ENCODE peak calls at places on chromosomes 16 and 17, in five cellular contexts. One of them, this sample, is unnamed.

GRCh38 chr17:32588135-32588534 is 101.3 kb downstream of the CDK5R1 start:
- DNase-seq in H7: no peak
- DNase-seq in lower leg skin: no peak
- DNase-seq in cardiac fibroblast: no peak
- DNase-seq in BJ: no peak
- DNase-seq in this sample: no peak

GRCh38 chr17:8062807-8063483 is 24.1 kb downstream of the ALOX15B start:
- DNase-seq in cardiac fibroblast: no peak
- DNase-seq in lower leg skin: no peak
- DNase-seq in BJ: no peak
- DNase-seq in H7: peak; percentile 47
- DNase-seq in this sample: no peak

GRCh38 chr16:73171901-73172619 is 124.1 kb upstream of the ZFHX3 start:
- DNase-seq in cardiac fibroblast: no peak
- DNase-seq in lower leg skin: no peak
- DNase-seq in H7: peak; percentile 28
- DNase-seq in BJ: no peak
- DNase-seq in this sample: no peak

GRCh38 chr16:55372792-55373488 is 48.9 kb downstream of the IRX6 start:
- DNase-seq in H7: no peak
- DNase-seq in cardiac fibroblast: no peak
- DNase-seq in lower leg skin: no peak
- DNase-seq in BJ: no peak
- DNase-seq in this sample: no peak

GRCh38 chr16:81524382-81524781 is 79.8 kb downstream of the CMIP start:
- DNase-seq in cardiac fibroblast: no peak
- DNase-seq in BJ: no peak
- DNase-seq in lower leg skin: no peak
- DNase-seq in H7: no peak
- DNase-seq in this sample: no peak

GRCh38 chr16:86590501-86591144 is 12.3 kb downstream of the FOXL1 start:
- DNase-seq in lower leg skin: peak; percentile 15
- DNase-seq in BJ: peak; percentile 65
- DNase-seq in cardiac fibroblast: peak; percentile 73
- DNase-seq in H7: no peak
- DNase-seq in this sample: no peak

GRCh38 chr16:1706386-1707192 is 594 bp downstream of the MAPK8IP3 start:
- DNase-seq in BJ: no peak
- DNase-seq in lower leg skin: peak; percentile 86
- DNase-seq in H7: peak; percentile 88
- DNase-seq in cardiac fibroblast: peak; percentile 34
- DNase-seq in this sample: no peak

GRCh38 chr16:76639685-76640289 is 362.6 kb downstream of the CNTNAP4 start:
- DNase-seq in BJ: no peak
- DNase-seq in H7: peak; percentile 41
- DNase-seq in cardiac fibroblast: peak; percentile 34
- DNase-seq in lower leg skin: no peak
- DNase-seq in this sample: no peak

GRCh38 chr16:69276143-69277115 is 34.7 kb upstream of the VPS4A start:
- DNase-seq in cardiac fibroblast: peak; percentile 98
- DNase-seq in lower leg skin: peak; percentile 88
- DNase-seq in BJ: peak; percentile 87
- DNase-seq in H7: no peak
- DNase-seq in this sample: no peak

GRCh38 chr17:67022451-67022810 is 21.9 kb upstream of the CACNG1 start:
- DNase-seq in lower leg skin: no peak
- DNase-seq in H7: no peak
- DNase-seq in cardiac fibroblast: no peak
- DNase-seq in BJ: no peak
- DNase-seq in this sample: no peak

GRCh38 chr17:78185981-78186688 is 717 bp downstream of the TK1 start:
- DNase-seq in BJ: no peak
- DNase-seq in lower leg skin: no peak
- DNase-seq in H7: no peak
- DNase-seq in cardiac fibroblast: peak; percentile 30
- DNase-seq in this sample: no peak

GRCh38 chr17:31918701-31919128 is 17.2 kb upstream of the UTP6 start:
- DNase-seq in H7: no peak
- DNase-seq in BJ: no peak
- DNase-seq in cardiac fibroblast: no peak
- DNase-seq in lower leg skin: no peak
- DNase-seq in this sample: no peak

GRCh38 chr16:82016268-82016667 is 5.0 kb upstream of the SDR42E1 start:
- DNase-seq in lower leg skin: no peak
- DNase-seq in H7: peak; percentile 52
- DNase-seq in cardiac fibroblast: peak; percentile 23
- DNase-seq in BJ: no peak
- DNase-seq in this sample: no peak

GRCh38 chr17:180380-181212 is 854 bp downstream of the DOC2B start:
- DNase-seq in BJ: no peak
- DNase-seq in lower leg skin: no peak
- DNase-seq in cardiac fibroblast: no peak
- DNase-seq in H7: peak; percentile 89
- DNase-seq in this sample: no peak

GRCh38 chr17:12605222-12605621 is 60.5 kb upstream of the MYOCD start:
- DNase-seq in H7: no peak
- DNase-seq in lower leg skin: no peak
- DNase-seq in cardiac fibroblast: no peak
- DNase-seq in BJ: peak; percentile 65
- DNase-seq in this sample: no peak

GRCh38 chr16:28001184-28001583 is 62.3 kb downstream of the GSG1L start:
- DNase-seq in H7: no peak
- DNase-seq in BJ: no peak
- DNase-seq in cardiac fibroblast: no peak
- DNase-seq in lower leg skin: no peak
- DNase-seq in this sample: no peak

GRCh38 chr17:83057793-83058477 is 21.5 kb upstream of the METRNL start:
- DNase-seq in BJ: no peak
- DNase-seq in H7: peak; percentile 31
- DNase-seq in lower leg skin: no peak
- DNase-seq in cardiac fibroblast: no peak
- DNase-seq in this sample: no peak

GRCh38 chr17:60169921-60170817 is 20.4 kb downstream of the CA4 start:
- DNase-seq in cardiac fibroblast: peak; percentile 61
- DNase-seq in BJ: no peak
- DNase-seq in lower leg skin: peak; percentile 83
- DNase-seq in H7: no peak
- DNase-seq in this sample: no peak

GRCh38 chr17:74712301-74712700 is 422 bp downstream of the CD300LF start:
- DNase-seq in lower leg skin: no peak
- DNase-seq in cardiac fibroblast: no peak
- DNase-seq in H7: no peak
- DNase-seq in BJ: no peak
- DNase-seq in this sample: no peak

GRCh38 chr17:81821603-81822311 is 11.3 kb downstream of the MCRIP1 start:
- DNase-seq in H7: peak; percentile 88
- DNase-seq in lower leg skin: peak; percentile 94
- DNase-seq in cardiac fibroblast: peak; percentile 74
- DNase-seq in BJ: no peak
- DNase-seq in this sample: no peak

GRCh38 chr16:79599256-79599836 is 1.2 kb downstream of the MAF start:
- DNase-seq in H7: peak; percentile 77
- DNase-seq in lower leg skin: no peak
- DNase-seq in BJ: no peak
- DNase-seq in cardiac fibroblast: peak; percentile 2
- DNase-seq in this sample: no peak

GRCh38 chr16:56861092-56861610 is 3.9 kb upstream of the SLC12A3 start:
- DNase-seq in BJ: no peak
- DNase-seq in H7: peak; percentile 49
- DNase-seq in lower leg skin: no peak
- DNase-seq in cardiac fibroblast: peak; percentile 23
- DNase-seq in this sample: no peak

GRCh38 chr16:71761097-71761496 is 36.6 kb upstream of the PHLPP2 start:
- DNase-seq in H7: no peak
- DNase-seq in lower leg skin: no peak
- DNase-seq in cardiac fibroblast: no peak
- DNase-seq in BJ: no peak
- DNase-seq in this sample: no peak

GRCh38 chr17:72569193-72569946 is 448.6 kb downstream of the SOX9 start:
- DNase-seq in lower leg skin: no peak
- DNase-seq in BJ: no peak
- DNase-seq in H7: no peak
- DNase-seq in cardiac fibroblast: no peak
- DNase-seq in this sample: no peak

GRCh38 chr16:78416400-78416799 is 316.9 kb downstream of the WWOX start:
- DNase-seq in cardiac fibroblast: no peak
- DNase-seq in BJ: no peak
- DNase-seq in H7: no peak
- DNase-seq in lower leg skin: no peak
- DNase-seq in this sample: no peak

GRCh38 chr16:24041834-24042631 is 206.2 kb downstream of the PRKCB start:
- DNase-seq in lower leg skin: no peak
- DNase-seq in cardiac fibroblast: peak; percentile 59
- DNase-seq in H7: peak; percentile 71
- DNase-seq in BJ: no peak
- DNase-seq in this sample: peak; percentile 2

GRCh38 chr16:10876799-10877341 is at the start of gene CIITA:
- DNase-seq in H7: peak; percentile 65
- DNase-seq in lower leg skin: peak; percentile 95
- DNase-seq in BJ: peak; percentile 7
- DNase-seq in cardiac fibroblast: peak; percentile 64
- DNase-seq in this sample: peak; percentile 79

GRCh38 chr16:10878644-10879498 is 1.9 kb downstream of the CIITA start:
- DNase-seq in H7: peak; percentile 83
- DNase-seq in cardiac fibroblast: peak; percentile 32
- DNase-seq in lower leg skin: peak; percentile 88
- DNase-seq in BJ: no peak
- DNase-seq in this sample: no peak

GRCh38 chr16:10879681-10880589 is 2.9 kb downstream of the CIITA start:
- DNase-seq in H7: peak; percentile 36
- DNase-seq in BJ: no peak
- DNase-seq in cardiac fibroblast: no peak
- DNase-seq in lower leg skin: no peak
- DNase-seq in this sample: no peak

GRCh38 chr16:10877472-10877946 is 507 bp downstream of the CIITA start:
- DNase-seq in H7: peak; percentile 65
- DNase-seq in BJ: no peak
- DNase-seq in cardiac fibroblast: no peak
- DNase-seq in lower leg skin: no peak
- DNase-seq in this sample: no peak

DNA sequence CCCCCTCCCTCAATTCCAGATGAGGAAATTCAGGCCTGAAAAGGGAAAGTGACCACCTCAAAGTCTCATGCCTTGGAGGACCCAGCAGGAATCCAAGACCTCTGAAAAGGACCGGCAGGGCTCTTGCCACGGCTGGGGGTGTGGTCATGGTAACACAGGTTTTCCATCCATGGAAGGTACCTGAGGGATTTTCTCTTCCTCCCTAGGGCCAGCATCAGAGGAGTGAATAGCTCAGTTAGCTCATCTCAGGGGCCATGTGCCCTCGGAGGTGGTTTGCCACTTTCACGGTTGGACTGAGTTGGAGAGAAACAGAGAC is 1.3 kb downstream of the CIITA start:
- DNase-seq in lower leg skin: no peak
- DNase-seq in BJ: no peak
- DNase-seq in H7: peak; percentile 62
- DNase-seq in cardiac fibroblast: no peak
- DNase-seq in this sample: no peak
- H3K4me3 ChIP-seq in lower leg skin: peak overlapping the region; percentile 49
- H3K4me3 ChIP-seq in BJ: peak overlapping the region; percentile 49
- H3K4me3 ChIP-seq in H7: no peak overlapping the region
- H3K4me3 ChIP-seq in cardiac fibroblast: no peak overlapping the region
- H3K4me3 ChIP-seq in this sample: no peak overlapping the region

GRCh38 chr16:8552487-8553221 is 37.7 kb downstream of the TMEM114 start:
- DNase-seq in H7: no peak
- DNase-seq in BJ: no peak
- DNase-seq in lower leg skin: no peak
- DNase-seq in cardiac fibroblast: no peak
- DNase-seq in this sample: no peak
- H3K4me3 ChIP-seq in H7: no peak overlapping the region
- H3K4me3 ChIP-seq in BJ: no peak overlapping the region
- H3K4me3 ChIP-seq in lower leg skin: no peak overlapping the region
- H3K4me3 ChIP-seq in cardiac fibroblast: no peak overlapping the region
- H3K4me3 ChIP-seq in this sample: no peak overlapping the region

DNA sequence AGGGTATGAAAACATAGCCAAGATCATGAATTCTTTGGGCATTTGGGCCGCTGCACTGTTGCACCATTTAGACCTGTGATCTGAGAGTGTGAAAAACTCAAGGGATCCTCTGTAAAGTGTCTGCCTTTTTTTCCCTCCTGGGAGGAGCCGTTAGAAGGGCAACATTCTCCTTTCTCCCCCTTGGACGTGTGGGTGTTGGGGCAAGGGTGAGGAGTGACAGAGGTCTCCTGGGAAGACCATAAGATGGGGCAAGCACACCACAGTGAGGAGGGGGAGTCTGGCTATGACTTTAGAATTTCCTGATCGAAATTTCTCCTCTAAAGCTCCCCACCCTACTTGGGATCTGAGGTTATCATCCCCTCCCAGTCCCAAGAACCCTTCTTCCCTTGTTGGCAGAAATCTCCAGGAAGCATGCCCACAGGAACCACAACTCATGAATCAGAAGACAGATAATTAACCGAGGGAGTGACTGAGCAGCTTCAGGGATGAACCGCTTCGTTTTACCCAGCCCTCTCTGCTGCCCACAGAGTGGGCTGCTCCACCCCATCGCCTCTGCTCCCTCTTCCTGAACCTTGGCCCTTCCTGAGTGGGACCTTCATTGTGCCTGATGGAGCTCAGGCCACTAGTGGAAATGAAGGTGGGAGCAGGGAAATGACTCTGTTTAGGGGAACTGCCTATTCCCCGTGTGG is 4.2 kb downstream of the ITGB3 start:
- DNase-seq in H7: no peak
- DNase-seq in cardiac fibroblast: peak; percentile 75
- DNase-seq in BJ: peak; percentile 43
- DNase-seq in lower leg skin: no peak
- DNase-seq in this sample: no peak
- H3K4me3 ChIP-seq in H7: no peak overlapping the region
- H3K4me3 ChIP-seq in cardiac fibroblast: no peak overlapping the region
- H3K4me3 ChIP-seq in BJ: no peak overlapping the region
- H3K4me3 ChIP-seq in lower leg skin: no peak overlapping the region
- H3K4me3 ChIP-seq in this sample: no peak overlapping the region

DNA sequence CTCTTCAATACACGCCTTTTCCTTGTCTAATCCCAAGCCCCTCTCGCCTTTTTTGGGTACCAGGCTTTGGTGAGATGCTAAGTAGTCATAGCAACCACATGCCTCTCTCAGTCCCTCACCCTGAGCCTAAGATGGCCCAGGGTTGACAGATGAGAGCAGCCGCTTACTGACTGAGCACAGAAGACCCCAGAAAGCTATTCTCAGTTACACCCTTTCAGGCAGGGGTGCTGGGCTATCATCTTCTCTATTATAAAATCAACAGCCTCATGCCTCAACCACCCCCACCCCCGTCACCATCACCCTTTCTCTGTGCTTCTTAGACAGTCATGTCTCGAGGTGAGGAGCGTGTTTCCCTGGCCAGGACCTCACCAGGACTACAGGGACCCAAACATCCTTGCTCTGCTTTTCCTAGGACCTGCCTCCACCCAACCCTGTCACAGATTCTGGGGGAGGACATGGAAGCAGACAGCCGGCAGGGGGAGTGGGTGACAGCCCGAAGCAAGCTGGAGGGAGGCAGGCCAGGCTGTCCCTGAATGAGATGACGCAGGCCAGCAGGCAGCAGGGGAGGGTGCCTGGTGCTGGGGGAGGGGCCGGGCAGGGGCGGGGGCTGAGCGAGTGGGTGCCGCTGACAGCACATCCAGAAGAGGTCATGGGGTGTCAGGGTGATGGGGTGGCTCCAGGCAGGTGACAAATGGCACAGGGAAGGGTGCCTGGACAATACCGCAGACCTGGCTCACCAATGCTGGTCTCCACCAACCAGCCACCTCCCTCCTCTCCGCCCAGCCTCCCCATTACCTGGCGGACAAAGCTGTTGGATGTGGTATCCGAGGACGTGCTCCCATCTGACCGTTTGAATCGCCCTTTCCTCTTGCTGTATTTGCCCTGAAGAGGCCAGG is 3.1 kb downstream of the CACNB1 start:
- DNase-seq in BJ: no peak
- DNase-seq in cardiac fibroblast: peak; percentile 67
- DNase-seq in lower leg skin: no peak
- DNase-seq in H7: peak; percentile 92
- DNase-seq in this sample: no peak
- H3K4me3 ChIP-seq in BJ: no peak overlapping the region
- H3K4me3 ChIP-seq in cardiac fibroblast: peak overlapping the region; percentile 18
- H3K4me3 ChIP-seq in lower leg skin: no peak overlapping the region
- H3K4me3 ChIP-seq in H7: peak overlapping the region; percentile 34
- H3K4me3 ChIP-seq in this sample: no peak overlapping the region